ENCODE peak calls at places on chromosome 3, in four cellular contexts. N, L, I and C are unnamed samples.

GRCh38 chr3:42855219-42855546 is 20.5 kb downstream of the CYP8B1 start:
- DNase-seq in N (no peak), L (no peak), I (no peak), C (no peak)

GRCh38 chr3:176579741-176580185 is 617.5 kb downstream of the TBL1XR1 start:
- DNase-seq in N (no peak), L (no peak), I (no peak), C (no peak)

GRCh38 chr3:181711325-181712135 is at the start of gene SOX2:
- DNase-seq in N (peak), L (peak), I (peak), C (peak)

GRCh38 chr3:114527036-114527644 is 233.3 kb downstream of the TIGIT start:
- DNase-seq in N (peak), L (no peak), I (peak), C (no peak)

GRCh38 chr3:126111126-126111551 is 27.2 kb upstream of the SLC41A3 start:
- DNase-seq in N (no peak), L (no peak), I (no peak), C (peak)

GRCh38 chr3:141399979-141400971 is 32.0 kb downstream of the ZBTB38 start:
- DNase-seq in N (peak), L (no peak), I (no peak), C (no peak)

GRCh38 chr3:23271876-23272741 is 69.0 kb downstream of the UBE2E2 start:
- DNase-seq in N (no peak), L (no peak), I (no peak), C (peak)

GRCh38 chr3:13416002-13416793 is 3.9 kb downstream of the NUP210 start:
- DNase-seq in N (no peak), L (peak), I (no peak), C (no peak)

GRCh38 chr3:57604971-57605370 is 7.8 kb upstream of the ARF4 start:
- DNase-seq in N (no peak), L (no peak), I (no peak), C (no peak)

GRCh38 chr3:30180305-30181275 is 425.8 kb upstream of the TGFBR2 start:
- DNase-seq in N (peak), L (no peak), I (no peak), C (no peak)

GRCh38 chr3:52670621-52671521 is 14.8 kb downstream of the PBRM1 start:
- DNase-seq in N (peak), L (no peak), I (no peak), C (no peak)

GRCh38 chr3:44962606-44963393 is 13.2 kb downstream of the ZDHHC3 start:
- DNase-seq in N (no peak), L (no peak), I (peak), C (no peak)

GRCh38 chr3:43161684-43162512 is 56.0 kb upstream of the POMGNT2 start:
- DNase-seq in N (peak), L (no peak), I (peak), C (no peak)

GRCh38 chr3:138367912-138368311 is 19.5 kb downstream of the MRAS start:
- DNase-seq in N (peak), L (no peak), I (no peak), C (no peak)

GRCh38 chr3:151394611-151395010 is 10.1 kb upstream of the P2RY12 start:
- DNase-seq in N (no peak), L (no peak), I (no peak), C (no peak)

GRCh38 chr3:55180936-55181535 is 253.2 kb upstream of the LRTM1 start:
- DNase-seq in N (peak), L (peak), I (peak), C (no peak)

GRCh38 chr3:168121175-168121853 is 25.6 kb upstream of the GOLIM4 start:
- DNase-seq in N (peak), L (no peak), I (no peak), C (peak)

GRCh38 chr3:171132873-171133272 is 106.4 kb upstream of the SLC2A2 start:
- DNase-seq in N (peak), L (no peak), I (no peak), C (no peak)

GRCh38 chr3:172595648-172596393 is 72.6 kb upstream of the TNFSF10 start:
- DNase-seq in N (peak), L (peak), I (peak), C (no peak)

GRCh38 chr3:115072265-115073008 is 74.7 kb downstream of the ZBTB20 start:
- DNase-seq in N (peak), L (no peak), I (peak), C (no peak)

GRCh38 chr3:144361002-144361401 is 389.4 kb downstream of the DIPK2A start:
- DNase-seq in N (no peak), L (no peak), I (no peak), C (no peak)

GRCh38 chr3:99108508-99108907 is 207.0 kb upstream of the DCBLD2 start:
- DNase-seq in N (peak), L (no peak), I (peak), C (no peak)

DNA sequence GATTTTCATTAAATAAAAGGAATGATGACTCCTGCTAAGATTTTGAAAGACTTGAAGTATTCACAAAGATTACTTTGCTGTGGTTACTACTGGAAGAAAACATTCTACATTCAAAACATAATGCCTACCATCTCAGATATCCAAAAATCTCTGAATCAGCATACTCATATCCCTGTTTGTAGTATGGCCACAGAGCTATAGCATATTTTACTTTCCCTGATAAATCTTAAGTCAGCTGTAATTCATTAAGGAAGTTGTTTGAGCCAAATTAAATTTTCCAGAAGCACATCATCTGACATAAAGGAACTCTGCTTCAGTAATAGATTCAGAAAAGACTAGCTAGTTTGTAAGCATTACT is 942.0 kb downstream of the ROBO1 start:
- DNase-seq in N (peak), L (no peak), I (no peak), C (no peak)
- TF ChIP-seq CTCF in N (no peak), L (no peak), I (no peak), C (no peak)

GRCh38 chr3:127685708-127686511 is 13.2 kb downstream of the ABTB1 start:
- DNase-seq in N (no peak), L (no peak), I (peak), C (no peak)
- TF ChIP-seq CTCF in N (no peak), L (no peak), I (no peak), C (no peak)

DNA sequence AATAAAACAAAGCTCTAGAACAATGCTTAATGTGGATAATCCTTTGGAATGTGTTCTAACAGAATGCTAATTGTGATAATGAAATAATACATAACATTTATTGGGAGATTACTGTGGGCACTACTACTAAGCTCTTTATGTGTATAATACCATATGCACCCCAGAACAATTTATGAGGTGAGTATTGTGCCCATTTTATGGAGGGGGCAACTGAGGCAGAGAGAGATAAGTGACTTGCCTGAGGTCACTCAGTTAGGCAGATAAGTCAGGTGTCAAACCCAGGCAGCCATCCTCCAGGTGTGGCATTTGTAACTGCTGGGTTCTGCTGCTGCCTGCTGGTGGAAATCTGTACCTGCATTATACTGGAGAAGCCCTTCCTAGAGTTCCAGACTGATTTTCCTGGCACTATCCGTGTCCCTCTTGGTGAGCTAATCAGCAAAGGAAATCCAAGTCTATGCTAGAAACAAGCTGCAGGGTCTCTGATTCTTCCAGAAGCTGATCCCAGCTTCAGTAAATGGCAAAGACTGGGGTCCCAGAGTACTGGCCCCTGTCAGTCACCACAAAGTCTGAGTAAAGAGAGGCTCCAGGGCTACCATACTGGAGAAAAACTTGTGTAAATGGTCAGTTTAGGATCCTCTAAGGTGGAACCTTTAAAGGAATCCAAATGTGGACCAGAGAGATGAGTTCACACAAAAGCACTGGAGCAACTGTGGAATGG is 22.6 kb upstream of the RBP1 start:
- DNase-seq in N (peak), L (peak), I (no peak), C (no peak)
- TF ChIP-seq CTCF in N (peak), L (peak), I (peak), C (peak)

GRCh38 chr3:191198480-191198879 is 561 bp upstream of the OSTN start:
- DNase-seq in N (no peak), L (no peak), I (no peak), C (no peak)
- TF ChIP-seq CTCF in N (no peak), L (no peak), I (no peak), C (no peak)